ENCODE peak calls at places on chromosomes 11 and 22, in eight cellular contexts. One of them, this sample, is unnamed.

GRCh38 chr22:36337365-36338130 is 50.2 kb downstream of the MYH9 start:
- DNase-seq in activated CD4-positive, alpha-beta T cell treated with anti-CD3 and anti-CD28 coated beads, Interleukin-2, amount 50 U/mL, for 1 hour: no peak
- DNase-seq in stimulated activated CD4-positive, alpha-beta T cell treated with anti-CD3 and anti-CD28 coated beads, Interleukin-2, amount 100 ng/mL, for 48 hours: no peak
- DNase-seq in naive thymus-derived CD8-positive, alpha-beta T cell: peak
- DNase-seq in mucosa of gallbladder: no peak
- DNase-seq in NCI-H460: no peak
- DNase-seq in AML-193: no peak
- DNase-seq in NCI-H2029: no peak
- DNase-seq in this sample: no peak

GRCh38 chr22:46595545-46595944 is 24.6 kb upstream of the GRAMD4 start:
- DNase-seq in NCI-H2029: no peak
- DNase-seq in stimulated activated CD4-positive, alpha-beta T cell treated with anti-CD3 and anti-CD28 coated beads, Interleukin-2, amount 100 ng/mL, for 48 hours: no peak
- DNase-seq in naive thymus-derived CD8-positive, alpha-beta T cell: no peak
- DNase-seq in mucosa of gallbladder: no peak
- DNase-seq in AML-193: no peak
- DNase-seq in activated CD4-positive, alpha-beta T cell treated with anti-CD3 and anti-CD28 coated beads, Interleukin-2, amount 50 U/mL, for 1 hour: no peak
- DNase-seq in NCI-H460: no peak
- DNase-seq in this sample: no peak

GRCh38 chr11:2541881-2542361 is 97.1 kb downstream of the KCNQ1 start:
- DNase-seq in mucosa of gallbladder: no peak
- DNase-seq in stimulated activated CD4-positive, alpha-beta T cell treated with anti-CD3 and anti-CD28 coated beads, Interleukin-2, amount 100 ng/mL, for 48 hours: no peak
- DNase-seq in activated CD4-positive, alpha-beta T cell treated with anti-CD3 and anti-CD28 coated beads, Interleukin-2, amount 50 U/mL, for 1 hour: no peak
- DNase-seq in naive thymus-derived CD8-positive, alpha-beta T cell: no peak
- DNase-seq in NCI-H460: no peak
- DNase-seq in NCI-H2029: no peak
- DNase-seq in AML-193: no peak
- DNase-seq in this sample: no peak

GRCh38 chr11:97567801-97568200 is 1178.0 kb downstream of the JRKL start:
- DNase-seq in stimulated activated CD4-positive, alpha-beta T cell treated with anti-CD3 and anti-CD28 coated beads, Interleukin-2, amount 100 ng/mL, for 48 hours: no peak
- DNase-seq in NCI-H460: no peak
- DNase-seq in NCI-H2029: no peak
- DNase-seq in naive thymus-derived CD8-positive, alpha-beta T cell: no peak
- DNase-seq in AML-193: no peak
- DNase-seq in mucosa of gallbladder: no peak
- DNase-seq in activated CD4-positive, alpha-beta T cell treated with anti-CD3 and anti-CD28 coated beads, Interleukin-2, amount 50 U/mL, for 1 hour: no peak
- DNase-seq in this sample: no peak

GRCh38 chr22:29846290-29846689 is 8.2 kb upstream of the ASCC2 start:
- DNase-seq in mucosa of gallbladder: no peak
- DNase-seq in naive thymus-derived CD8-positive, alpha-beta T cell: no peak
- DNase-seq in NCI-H460: no peak
- DNase-seq in stimulated activated CD4-positive, alpha-beta T cell treated with anti-CD3 and anti-CD28 coated beads, Interleukin-2, amount 100 ng/mL, for 48 hours: no peak
- DNase-seq in activated CD4-positive, alpha-beta T cell treated with anti-CD3 and anti-CD28 coated beads, Interleukin-2, amount 50 U/mL, for 1 hour: no peak
- DNase-seq in NCI-H2029: no peak
- DNase-seq in AML-193: no peak
- DNase-seq in this sample: no peak

GRCh38 chr11:68946416-68947090 is 34.2 kb downstream of the MRGPRD start:
- DNase-seq in stimulated activated CD4-positive, alpha-beta T cell treated with anti-CD3 and anti-CD28 coated beads, Interleukin-2, amount 100 ng/mL, for 48 hours: no peak
- DNase-seq in mucosa of gallbladder: no peak
- DNase-seq in NCI-H2029: no peak
- DNase-seq in NCI-H460: no peak
- DNase-seq in AML-193: no peak
- DNase-seq in activated CD4-positive, alpha-beta T cell treated with anti-CD3 and anti-CD28 coated beads, Interleukin-2, amount 50 U/mL, for 1 hour: no peak
- DNase-seq in naive thymus-derived CD8-positive, alpha-beta T cell: no peak
- DNase-seq in this sample: peak

GRCh38 chr11:56932572-56933235 is 56.0 kb upstream of the OR5AK2 start:
- DNase-seq in stimulated activated CD4-positive, alpha-beta T cell treated with anti-CD3 and anti-CD28 coated beads, Interleukin-2, amount 100 ng/mL, for 48 hours: no peak
- DNase-seq in AML-193: no peak
- DNase-seq in mucosa of gallbladder: peak
- DNase-seq in NCI-H460: no peak
- DNase-seq in NCI-H2029: no peak
- DNase-seq in naive thymus-derived CD8-positive, alpha-beta T cell: no peak
- DNase-seq in activated CD4-positive, alpha-beta T cell treated with anti-CD3 and anti-CD28 coated beads, Interleukin-2, amount 50 U/mL, for 1 hour: no peak
- DNase-seq in this sample: peak

GRCh38 chr11:130868865-130869264 is 47.4 kb downstream of the SNX19 start:
- DNase-seq in mucosa of gallbladder: no peak
- DNase-seq in activated CD4-positive, alpha-beta T cell treated with anti-CD3 and anti-CD28 coated beads, Interleukin-2, amount 50 U/mL, for 1 hour: no peak
- DNase-seq in stimulated activated CD4-positive, alpha-beta T cell treated with anti-CD3 and anti-CD28 coated beads, Interleukin-2, amount 100 ng/mL, for 48 hours: no peak
- DNase-seq in NCI-H460: no peak
- DNase-seq in naive thymus-derived CD8-positive, alpha-beta T cell: no peak
- DNase-seq in NCI-H2029: no peak
- DNase-seq in AML-193: no peak
- DNase-seq in this sample: no peak

GRCh38 chr11:4839851-4840549 is 9.0 kb downstream of the OR51S1 start:
- DNase-seq in naive thymus-derived CD8-positive, alpha-beta T cell: no peak
- DNase-seq in stimulated activated CD4-positive, alpha-beta T cell treated with anti-CD3 and anti-CD28 coated beads, Interleukin-2, amount 100 ng/mL, for 48 hours: no peak
- DNase-seq in NCI-H460: no peak
- DNase-seq in activated CD4-positive, alpha-beta T cell treated with anti-CD3 and anti-CD28 coated beads, Interleukin-2, amount 50 U/mL, for 1 hour: no peak
- DNase-seq in AML-193: no peak
- DNase-seq in NCI-H2029: peak
- DNase-seq in mucosa of gallbladder: no peak
- DNase-seq in this sample: no peak

GRCh38 chr11:19559746-19560145 is 152.9 kb upstream of the NAV2 start:
- DNase-seq in stimulated activated CD4-positive, alpha-beta T cell treated with anti-CD3 and anti-CD28 coated beads, Interleukin-2, amount 100 ng/mL, for 48 hours: no peak
- DNase-seq in NCI-H2029: no peak
- DNase-seq in activated CD4-positive, alpha-beta T cell treated with anti-CD3 and anti-CD28 coated beads, Interleukin-2, amount 50 U/mL, for 1 hour: no peak
- DNase-seq in AML-193: no peak
- DNase-seq in naive thymus-derived CD8-positive, alpha-beta T cell: no peak
- DNase-seq in mucosa of gallbladder: no peak
- DNase-seq in NCI-H460: no peak
- DNase-seq in this sample: no peak

GRCh38 chr11:64181506-64182411 is 4.2 kb upstream of the STIP1 start:
- DNase-seq in activated CD4-positive, alpha-beta T cell treated with anti-CD3 and anti-CD28 coated beads, Interleukin-2, amount 50 U/mL, for 1 hour: peak
- DNase-seq in AML-193: peak
- DNase-seq in NCI-H460: peak
- DNase-seq in stimulated activated CD4-positive, alpha-beta T cell treated with anti-CD3 and anti-CD28 coated beads, Interleukin-2, amount 100 ng/mL, for 48 hours: no peak
- DNase-seq in mucosa of gallbladder: peak
- DNase-seq in naive thymus-derived CD8-positive, alpha-beta T cell: no peak
- DNase-seq in NCI-H2029: peak
- DNase-seq in this sample: peak

GRCh38 chr11:17564687-17565042 is 17.6 kb downstream of the OTOG start:
- DNase-seq in naive thymus-derived CD8-positive, alpha-beta T cell: no peak
- DNase-seq in AML-193: no peak
- DNase-seq in NCI-H460: no peak
- DNase-seq in mucosa of gallbladder: no peak
- DNase-seq in activated CD4-positive, alpha-beta T cell treated with anti-CD3 and anti-CD28 coated beads, Interleukin-2, amount 50 U/mL, for 1 hour: no peak
- DNase-seq in NCI-H2029: no peak
- DNase-seq in stimulated activated CD4-positive, alpha-beta T cell treated with anti-CD3 and anti-CD28 coated beads, Interleukin-2, amount 100 ng/mL, for 48 hours: no peak
- DNase-seq in this sample: no peak

GRCh38 chr11:134445601-134446325 is 33.7 kb upstream of the B3GAT1 start:
- DNase-seq in NCI-H2029: no peak
- DNase-seq in AML-193: no peak
- DNase-seq in stimulated activated CD4-positive, alpha-beta T cell treated with anti-CD3 and anti-CD28 coated beads, Interleukin-2, amount 100 ng/mL, for 48 hours: no peak
- DNase-seq in mucosa of gallbladder: no peak
- DNase-seq in activated CD4-positive, alpha-beta T cell treated with anti-CD3 and anti-CD28 coated beads, Interleukin-2, amount 50 U/mL, for 1 hour: no peak
- DNase-seq in naive thymus-derived CD8-positive, alpha-beta T cell: no peak
- DNase-seq in NCI-H460: no peak
- DNase-seq in this sample: no peak

GRCh38 chr11:73154178-73154577 is 12.1 kb upstream of the FCHSD2 start:
- DNase-seq in AML-193: peak
- DNase-seq in stimulated activated CD4-positive, alpha-beta T cell treated with anti-CD3 and anti-CD28 coated beads, Interleukin-2, amount 100 ng/mL, for 48 hours: no peak
- DNase-seq in naive thymus-derived CD8-positive, alpha-beta T cell: peak
- DNase-seq in mucosa of gallbladder: peak
- DNase-seq in NCI-H460: no peak
- DNase-seq in NCI-H2029: no peak
- DNase-seq in activated CD4-positive, alpha-beta T cell treated with anti-CD3 and anti-CD28 coated beads, Interleukin-2, amount 50 U/mL, for 1 hour: peak
- DNase-seq in this sample: no peak

GRCh38 chr11:95078526-95078925 is 11.1 kb upstream of the ENDOD1 start:
- DNase-seq in stimulated activated CD4-positive, alpha-beta T cell treated with anti-CD3 and anti-CD28 coated beads, Interleukin-2, amount 100 ng/mL, for 48 hours: no peak
- DNase-seq in NCI-H460: no peak
- DNase-seq in AML-193: no peak
- DNase-seq in NCI-H2029: no peak
- DNase-seq in naive thymus-derived CD8-positive, alpha-beta T cell: no peak
- DNase-seq in mucosa of gallbladder: no peak
- DNase-seq in activated CD4-positive, alpha-beta T cell treated with anti-CD3 and anti-CD28 coated beads, Interleukin-2, amount 50 U/mL, for 1 hour: no peak
- DNase-seq in this sample: peak

GRCh38 chr11:112361396-112361795 is 100.7 kb upstream of the PLET1 start:
- DNase-seq in naive thymus-derived CD8-positive, alpha-beta T cell: no peak
- DNase-seq in mucosa of gallbladder: no peak
- DNase-seq in AML-193: no peak
- DNase-seq in NCI-H2029: no peak
- DNase-seq in NCI-H460: no peak
- DNase-seq in activated CD4-positive, alpha-beta T cell treated with anti-CD3 and anti-CD28 coated beads, Interleukin-2, amount 50 U/mL, for 1 hour: no peak
- DNase-seq in stimulated activated CD4-positive, alpha-beta T cell treated with anti-CD3 and anti-CD28 coated beads, Interleukin-2, amount 100 ng/mL, for 48 hours: no peak
- DNase-seq in this sample: no peak

GRCh38 chr11:36131719-36132349 is 157.4 kb downstream of the COMMD9 start:
- DNase-seq in NCI-H460: no peak
- DNase-seq in stimulated activated CD4-positive, alpha-beta T cell treated with anti-CD3 and anti-CD28 coated beads, Interleukin-2, amount 100 ng/mL, for 48 hours: no peak
- DNase-seq in activated CD4-positive, alpha-beta T cell treated with anti-CD3 and anti-CD28 coated beads, Interleukin-2, amount 50 U/mL, for 1 hour: no peak
- DNase-seq in mucosa of gallbladder: peak
- DNase-seq in naive thymus-derived CD8-positive, alpha-beta T cell: no peak
- DNase-seq in NCI-H2029: no peak
- DNase-seq in AML-193: peak
- DNase-seq in this sample: peak

GRCh38 chr11:35798423-35798822 is 135.8 kb downstream of the TRIM44 start:
- DNase-seq in mucosa of gallbladder: no peak
- DNase-seq in NCI-H460: no peak
- DNase-seq in activated CD4-positive, alpha-beta T cell treated with anti-CD3 and anti-CD28 coated beads, Interleukin-2, amount 50 U/mL, for 1 hour: no peak
- DNase-seq in stimulated activated CD4-positive, alpha-beta T cell treated with anti-CD3 and anti-CD28 coated beads, Interleukin-2, amount 100 ng/mL, for 48 hours: no peak
- DNase-seq in NCI-H2029: no peak
- DNase-seq in naive thymus-derived CD8-positive, alpha-beta T cell: no peak
- DNase-seq in AML-193: no peak
- DNase-seq in this sample: peak

GRCh38 chr22:45880732-45881523 is 96.0 kb downstream of the WNT7B start:
- DNase-seq in naive thymus-derived CD8-positive, alpha-beta T cell: no peak
- DNase-seq in AML-193: no peak
- DNase-seq in NCI-H2029: no peak
- DNase-seq in activated CD4-positive, alpha-beta T cell treated with anti-CD3 and anti-CD28 coated beads, Interleukin-2, amount 50 U/mL, for 1 hour: no peak
- DNase-seq in stimulated activated CD4-positive, alpha-beta T cell treated with anti-CD3 and anti-CD28 coated beads, Interleukin-2, amount 100 ng/mL, for 48 hours: no peak
- DNase-seq in NCI-H460: no peak
- DNase-seq in mucosa of gallbladder: no peak
- DNase-seq in this sample: no peak

GRCh38 chr11:92554662-92555061 is 330.0 kb downstream of the FAT3 start:
- DNase-seq in NCI-H2029: no peak
- DNase-seq in mucosa of gallbladder: no peak
- DNase-seq in stimulated activated CD4-positive, alpha-beta T cell treated with anti-CD3 and anti-CD28 coated beads, Interleukin-2, amount 100 ng/mL, for 48 hours: no peak
- DNase-seq in NCI-H460: no peak
- DNase-seq in AML-193: no peak
- DNase-seq in activated CD4-positive, alpha-beta T cell treated with anti-CD3 and anti-CD28 coated beads, Interleukin-2, amount 50 U/mL, for 1 hour: no peak
- DNase-seq in naive thymus-derived CD8-positive, alpha-beta T cell: no peak
- DNase-seq in this sample: no peak

GRCh38 chr11:2539761-2540520 is 95.1 kb downstream of the KCNQ1 start:
- DNase-seq in AML-193: no peak
- DNase-seq in mucosa of gallbladder: no peak
- DNase-seq in activated CD4-positive, alpha-beta T cell treated with anti-CD3 and anti-CD28 coated beads, Interleukin-2, amount 50 U/mL, for 1 hour: no peak
- DNase-seq in NCI-H2029: no peak
- DNase-seq in stimulated activated CD4-positive, alpha-beta T cell treated with anti-CD3 and anti-CD28 coated beads, Interleukin-2, amount 100 ng/mL, for 48 hours: no peak
- DNase-seq in NCI-H460: no peak
- DNase-seq in naive thymus-derived CD8-positive, alpha-beta T cell: no peak
- DNase-seq in this sample: no peak

GRCh38 chr11:132042296-132042695 is 671.9 kb downstream of the NTM start:
- DNase-seq in AML-193: no peak
- DNase-seq in NCI-H2029: no peak
- DNase-seq in mucosa of gallbladder: no peak
- DNase-seq in activated CD4-positive, alpha-beta T cell treated with anti-CD3 and anti-CD28 coated beads, Interleukin-2, amount 50 U/mL, for 1 hour: no peak
- DNase-seq in NCI-H460: no peak
- DNase-seq in naive thymus-derived CD8-positive, alpha-beta T cell: no peak
- DNase-seq in stimulated activated CD4-positive, alpha-beta T cell treated with anti-CD3 and anti-CD28 coated beads, Interleukin-2, amount 100 ng/mL, for 48 hours: no peak
- DNase-seq in this sample: no peak

GRCh38 chr22:44057411-44057987 is 33.4 kb downstream of the PARVB start:
- DNase-seq in mucosa of gallbladder: no peak
- DNase-seq in NCI-H2029: no peak
- DNase-seq in activated CD4-positive, alpha-beta T cell treated with anti-CD3 and anti-CD28 coated beads, Interleukin-2, amount 50 U/mL, for 1 hour: no peak
- DNase-seq in NCI-H460: no peak
- DNase-seq in stimulated activated CD4-positive, alpha-beta T cell treated with anti-CD3 and anti-CD28 coated beads, Interleukin-2, amount 100 ng/mL, for 48 hours: no peak
- DNase-seq in AML-193: no peak
- DNase-seq in naive thymus-derived CD8-positive, alpha-beta T cell: no peak
- DNase-seq in this sample: no peak

GRCh38 chr11:101759771-101760450 is 154.9 kb upstream of the CEP126 start:
- DNase-seq in NCI-H2029: no peak
- DNase-seq in stimulated activated CD4-positive, alpha-beta T cell treated with anti-CD3 and anti-CD28 coated beads, Interleukin-2, amount 100 ng/mL, for 48 hours: no peak
- DNase-seq in activated CD4-positive, alpha-beta T cell treated with anti-CD3 and anti-CD28 coated beads, Interleukin-2, amount 50 U/mL, for 1 hour: no peak
- DNase-seq in NCI-H460: peak
- DNase-seq in naive thymus-derived CD8-positive, alpha-beta T cell: no peak
- DNase-seq in mucosa of gallbladder: no peak
- DNase-seq in AML-193: no peak
- DNase-seq in this sample: peak

GRCh38 chr22:31199187-31199586 is 12.9 kb upstream of the LIMK2 start:
- DNase-seq in activated CD4-positive, alpha-beta T cell treated with anti-CD3 and anti-CD28 coated beads, Interleukin-2, amount 50 U/mL, for 1 hour: no peak
- DNase-seq in naive thymus-derived CD8-positive, alpha-beta T cell: no peak
- DNase-seq in mucosa of gallbladder: no peak
- DNase-seq in AML-193: peak
- DNase-seq in NCI-H2029: no peak
- DNase-seq in NCI-H460: no peak
- DNase-seq in stimulated activated CD4-positive, alpha-beta T cell treated with anti-CD3 and anti-CD28 coated beads, Interleukin-2, amount 100 ng/mL, for 48 hours: no peak
- DNase-seq in this sample: no peak

GRCh38 chr22:19719055-19719482 is 4.3 kb upstream of the GP1BB start:
- DNase-seq in NCI-H2029: no peak
- DNase-seq in activated CD4-positive, alpha-beta T cell treated with anti-CD3 and anti-CD28 coated beads, Interleukin-2, amount 50 U/mL, for 1 hour: no peak
- DNase-seq in naive thymus-derived CD8-positive, alpha-beta T cell: no peak
- DNase-seq in AML-193: no peak
- DNase-seq in mucosa of gallbladder: no peak
- DNase-seq in NCI-H460: no peak
- DNase-seq in stimulated activated CD4-positive, alpha-beta T cell treated with anti-CD3 and anti-CD28 coated beads, Interleukin-2, amount 100 ng/mL, for 48 hours: no peak
- DNase-seq in this sample: no peak

GRCh38 chr22:22995166-22995565 is 75.2 kb upstream of the GNAZ start:
- DNase-seq in mucosa of gallbladder: no peak
- DNase-seq in stimulated activated CD4-positive, alpha-beta T cell treated with anti-CD3 and anti-CD28 coated beads, Interleukin-2, amount 100 ng/mL, for 48 hours: no peak
- DNase-seq in AML-193: no peak
- DNase-seq in naive thymus-derived CD8-positive, alpha-beta T cell: no peak
- DNase-seq in NCI-H2029: no peak
- DNase-seq in NCI-H460: no peak
- DNase-seq in activated CD4-positive, alpha-beta T cell treated with anti-CD3 and anti-CD28 coated beads, Interleukin-2, amount 50 U/mL, for 1 hour: no peak
- DNase-seq in this sample: no peak

GRCh38 chr22:35319244-35319985 is 19.7 kb downstream of the TOM1 start:
- DNase-seq in naive thymus-derived CD8-positive, alpha-beta T cell: no peak
- DNase-seq in mucosa of gallbladder: no peak
- DNase-seq in AML-193: no peak
- DNase-seq in stimulated activated CD4-positive, alpha-beta T cell treated with anti-CD3 and anti-CD28 coated beads, Interleukin-2, amount 100 ng/mL, for 48 hours: no peak
- DNase-seq in activated CD4-positive, alpha-beta T cell treated with anti-CD3 and anti-CD28 coated beads, Interleukin-2, amount 50 U/mL, for 1 hour: no peak
- DNase-seq in NCI-H460: no peak
- DNase-seq in NCI-H2029: no peak
- DNase-seq in this sample: no peak

GRCh38 chr11:8218840-8219239 is 44.8 kb downstream of the LMO1 start:
- DNase-seq in activated CD4-positive, alpha-beta T cell treated with anti-CD3 and anti-CD28 coated beads, Interleukin-2, amount 50 U/mL, for 1 hour: no peak
- DNase-seq in NCI-H2029: no peak
- DNase-seq in AML-193: no peak
- DNase-seq in stimulated activated CD4-positive, alpha-beta T cell treated with anti-CD3 and anti-CD28 coated beads, Interleukin-2, amount 100 ng/mL, for 48 hours: no peak
- DNase-seq in naive thymus-derived CD8-positive, alpha-beta T cell: no peak
- DNase-seq in NCI-H460: no peak
- DNase-seq in mucosa of gallbladder: no peak
- DNase-seq in this sample: no peak

GRCh38 chr11:131392528-131393255 is 22.3 kb downstream of the NTM start:
- DNase-seq in naive thymus-derived CD8-positive, alpha-beta T cell: no peak
- DNase-seq in activated CD4-positive, alpha-beta T cell treated with anti-CD3 and anti-CD28 coated beads, Interleukin-2, amount 50 U/mL, for 1 hour: no peak
- DNase-seq in NCI-H2029: no peak
- DNase-seq in AML-193: no peak
- DNase-seq in stimulated activated CD4-positive, alpha-beta T cell treated with anti-CD3 and anti-CD28 coated beads, Interleukin-2, amount 100 ng/mL, for 48 hours: no peak
- DNase-seq in NCI-H460: peak
- DNase-seq in mucosa of gallbladder: peak
- DNase-seq in this sample: no peak

GRCh38 chr11:125451400-125452124 is 44.5 kb downstream of the FEZ1 start:
- DNase-seq in naive thymus-derived CD8-positive, alpha-beta T cell: no peak
- DNase-seq in activated CD4-positive, alpha-beta T cell treated with anti-CD3 and anti-CD28 coated beads, Interleukin-2, amount 50 U/mL, for 1 hour: no peak
- DNase-seq in NCI-H2029: no peak
- DNase-seq in mucosa of gallbladder: peak
- DNase-seq in NCI-H460: no peak
- DNase-seq in stimulated activated CD4-positive, alpha-beta T cell treated with anti-CD3 and anti-CD28 coated beads, Interleukin-2, amount 100 ng/mL, for 48 hours: no peak
- DNase-seq in AML-193: no peak
- DNase-seq in this sample: no peak

GRCh38 chr11:77214557-77214956 is 86.5 kb downstream of the MYO7A start:
- DNase-seq in AML-193: no peak
- DNase-seq in NCI-H2029: no peak
- DNase-seq in stimulated activated CD4-positive, alpha-beta T cell treated with anti-CD3 and anti-CD28 coated beads, Interleukin-2, amount 100 ng/mL, for 48 hours: no peak
- DNase-seq in NCI-H460: no peak
- DNase-seq in activated CD4-positive, alpha-beta T cell treated with anti-CD3 and anti-CD28 coated beads, Interleukin-2, amount 50 U/mL, for 1 hour: no peak
- DNase-seq in mucosa of gallbladder: no peak
- DNase-seq in naive thymus-derived CD8-positive, alpha-beta T cell: no peak
- DNase-seq in this sample: no peak

GRCh38 chr11:117870176-117870952 is 6.1 kb downstream of the FXYD6 start:
- DNase-seq in naive thymus-derived CD8-positive, alpha-beta T cell: no peak
- DNase-seq in NCI-H2029: peak
- DNase-seq in mucosa of gallbladder: no peak
- DNase-seq in stimulated activated CD4-positive, alpha-beta T cell treated with anti-CD3 and anti-CD28 coated beads, Interleukin-2, amount 100 ng/mL, for 48 hours: no peak
- DNase-seq in AML-193: no peak
- DNase-seq in activated CD4-positive, alpha-beta T cell treated with anti-CD3 and anti-CD28 coated beads, Interleukin-2, amount 50 U/mL, for 1 hour: no peak
- DNase-seq in NCI-H460: no peak
- DNase-seq in this sample: no peak

GRCh38 chr11:112163875-112164521 is at the start of gene IL18:
- DNase-seq in activated CD4-positive, alpha-beta T cell treated with anti-CD3 and anti-CD28 coated beads, Interleukin-2, amount 50 U/mL, for 1 hour: no peak
- DNase-seq in NCI-H460: no peak
- DNase-seq in NCI-H2029: no peak
- DNase-seq in mucosa of gallbladder: peak
- DNase-seq in stimulated activated CD4-positive, alpha-beta T cell treated with anti-CD3 and anti-CD28 coated beads, Interleukin-2, amount 100 ng/mL, for 48 hours: no peak
- DNase-seq in AML-193: peak
- DNase-seq in naive thymus-derived CD8-positive, alpha-beta T cell: no peak
- DNase-seq in this sample: peak